ENCODE peak calls at places on chromosomes 3 and 15, in eight cellular contexts. F is HEK293T; Z is NK-92 treated with Interleukin-12 subunit alpha and Interleukin-12 subunit beta, amount 100 ng/mL, for 24 hours; L is activated CD4-positive, alpha-beta T cell treated with anti-CD3 and anti-CD28 coated beads, Interleukin-2, amount 10 ng/mL, durations not matched to agents 7 days and 5 days; J is heart right ventricle; I is HuH-7.5; M is AG08396; Q is GM19239. R is an unnamed sample.
A peak's percentile ranks its signal among the peaks of the same experiment; 100 is the strongest.

GRCh38 chr3:155891341-155891740 is 20.9 kb downstream of the GMPS start:
- DNase-seq in F (no peak), Z (no peak), L (no peak), J (no peak), I (no peak), M (no peak), Q (no peak), R (no peak)

GRCh38 chr15:71440479-71441071 is 325.3 kb downstream of the THSD4 start:
- DNase-seq in F (peak; percentile 37), Z (no peak), L (no peak), J (no peak), I (no peak), M (peak; percentile 25), Q (no peak), R (no peak)

GRCh38 chr3:49020335-49021212 is 1.3 kb upstream of the NDUFAF3 start:
- DNase-seq in F (no peak), Z (peak; percentile 58), L (peak; percentile 43), J (peak; percentile 60), I (peak; percentile 68), M (peak; percentile 29), Q (no peak), R (peak; percentile 47)

GRCh38 chr3:195147649-195148121 is 123.3 kb downstream of the XXYLT1 start:
- DNase-seq in F (no peak), Z (no peak), L (peak; percentile 60), J (peak; percentile 54), I (no peak), M (peak; percentile 61), Q (peak; percentile 65), R (no peak)

GRCh38 chr15:62521396-62521795 is 356.3 kb upstream of the C2CD4B start:
- DNase-seq in F (no peak), Z (no peak), L (no peak), J (no peak), I (no peak), M (no peak), Q (no peak), R (no peak)

GRCh38 chr15:68852466-68852865 is 31.8 kb upstream of the ANP32A start:
- DNase-seq in F (no peak), Z (no peak), L (no peak), J (no peak), I (no peak), M (no peak), Q (no peak), R (no peak)

GRCh38 chr15:80604583-80605506 is 90.3 kb upstream of the ABHD17C start:
- DNase-seq in F (no peak), Z (no peak), L (no peak), J (no peak), I (no peak), M (peak; percentile 0), Q (no peak), R (no peak)

GRCh38 chr3:128547368-128547987 is 54.5 kb upstream of the GATA2 start:
- DNase-seq in F (no peak), Z (no peak), L (no peak), J (no peak), I (no peak), M (peak; percentile 56), Q (no peak), R (no peak)

R was measured in Calu3.